ENCODE peak calls at places on chromosomes 3 and 15, in seven cellular contexts. J, I, B, D, T, A and E are unnamed samples. For H3K9me3, the result is how much of the 10 kb centered on the place peaks cover.

GRCh38 chr3:33131328-33132018 is 17.7 kb downstream of the CRTAP start:
- DNase-seq in J (peak), B (peak), A (peak), I (peak), D (no peak), T (peak), E (no peak)

GRCh38 chr15:60822403-60822802 is 343.5 kb upstream of the ICE2 start:
- DNase-seq in A (no peak), T (no peak), I (no peak), J (no peak), D (no peak), B (no peak), E (no peak)

GRCh38 chr3:175346573-175347356 is 487.6 kb downstream of the NAALADL2 start:
- DNase-seq in D (peak), A (no peak), I (no peak), B (peak), J (no peak), T (no peak), E (peak)

GRCh38 chr3:55939287-55939686 is 452.2 kb upstream of the WNT5A start:
- DNase-seq in B (no peak), I (no peak), D (no peak), A (no peak), J (no peak), T (no peak), E (no peak)

GRCh38 chr3:100032262-100032661 is 82.0 kb downstream of the FILIP1L start:
- DNase-seq in B (no peak), A (no peak), D (no peak), I (no peak), T (no peak), J (no peak), E (no peak)

GRCh38 chr3:53650928-53651654 is 156.7 kb downstream of the CACNA1D start:
- DNase-seq in T (no peak), D (peak), I (no peak), B (no peak), A (no peak), J (no peak), E (no peak)

GRCh38 chr15:66821307-66821706 is 119.3 kb downstream of the SMAD6 start:
- DNase-seq in A (no peak), T (no peak), B (no peak), I (no peak), J (no peak), D (no peak), E (no peak)

GRCh38 chr3:127785711-127786265 is 36.5 kb downstream of the MGLL start:
- DNase-seq in A (no peak), T (no peak), D (no peak), J (no peak), B (no peak), I (no peak), E (no peak)

GRCh38 chr15:71651750-71652186 is 158.6 kb upstream of the NR2E3 start:
- DNase-seq in J (peak), I (no peak), B (peak), D (peak), A (no peak), T (no peak), E (peak)

GRCh38 chr3:132352556-132353143 is 35.4 kb downstream of the ACP3 start:
- DNase-seq in I (peak), B (peak), A (peak), J (peak), D (peak), T (no peak), E (peak)

GRCh38 chr15:60512937-60513336 is 34.0 kb upstream of the ICE2 start:
- DNase-seq in A (no peak), T (no peak), B (no peak), J (no peak), I (no peak), D (no peak), E (no peak)

GRCh38 chr3:152328841-152329240 is 60.1 kb downstream of the MBNL1 start:
- DNase-seq in I (no peak), B (peak), J (peak), A (no peak), T (no peak), D (no peak), E (peak)

GRCh38 chr15:53918180-53919079 is 59.8 kb upstream of the UNC13C start:
- DNase-seq in J (peak), D (no peak), I (no peak), A (no peak), B (no peak), T (no peak), E (no peak)

GRCh38 chr3:52471371-52472238 is 16.2 kb downstream of the NISCH start:
- DNase-seq in T (no peak), A (no peak), D (no peak), B (no peak), J (no peak), I (peak), E (no peak)

GRCh38 chr15:62506217-62506805 is 341.2 kb upstream of the C2CD4B start:
- DNase-seq in D (no peak), B (no peak), T (no peak), J (peak), I (no peak), A (no peak), E (peak)

GRCh38 chr3:175980731-175981130 is 1121.6 kb downstream of the NAALADL2 start:
- DNase-seq in J (no peak), A (no peak), I (no peak), T (no peak), B (no peak), D (no peak), E (no peak)

GRCh38 chr15:28885630-28886430 is at the start of gene APBA2:
- DNase-seq in B (no peak), I (peak), A (peak), J (no peak), T (no peak), D (no peak), E (no peak)

GRCh38 chr3:122921791-122922651 is 105.5 kb downstream of the SEMA5B start:
- DNase-seq in D (no peak), I (no peak), J (peak), T (no peak), A (peak), B (no peak), E (no peak)

GRCh38 chr3:150523538-150523937 is 22.8 kb downstream of the SERP1 start:
- DNase-seq in J (no peak), B (no peak), D (no peak), I (no peak), A (no peak), T (no peak), E (no peak)

GRCh38 chr3:50806031-50806430 is 131.3 kb downstream of the DOCK3 start:
- DNase-seq in A (no peak), J (no peak), T (no peak), D (no peak), B (no peak), I (no peak), E (no peak)

GRCh38 chr3:195758721-195759353 is 38.1 kb downstream of the MUC20 start:
- DNase-seq in B (no peak), A (no peak), T (no peak), D (no peak), J (no peak), I (no peak), E (no peak)

GRCh38 chr3:60086811-60087210 is 1037.0 kb upstream of the CFAP20DC start:
- DNase-seq in D (peak), I (no peak), B (peak), A (peak), T (no peak), J (peak), E (no peak)

GRCh38 chr3:102400766-102401165 is 34.0 kb upstream of the ZPLD1 start:
- DNase-seq in D (no peak), J (no peak), B (peak), A (no peak), T (no peak), I (no peak), E (peak)

GRCh38 chr3:127217594-127218456 is 24.9 kb downstream of the PRR23E start:
- DNase-seq in I (no peak), B (no peak), D (no peak), T (no peak), A (no peak), J (no peak), E (no peak)

GRCh38 chr3:137988152-137988551 is 21.8 kb upstream of the CLDN18 start:
- DNase-seq in T (no peak), A (no peak), B (no peak), D (peak), I (no peak), J (peak), E (no peak)

GRCh38 chr3:105957722-105958121 is 88.9 kb upstream of the CBLB start:
- DNase-seq in B (no peak), I (no peak), D (no peak), T (no peak), A (no peak), J (no peak), E (no peak)

GRCh38 chr3:183434992-183435391 is 6.6 kb upstream of the MCF2L2 start:
- DNase-seq in J (no peak), A (no peak), I (no peak), B (no peak), T (no peak), D (no peak), E (no peak)

GRCh38 chr3:46228259-46229222 is 13.7 kb upstream of the CCR3 start:
- DNase-seq in J (no peak), A (no peak), B (no peak), D (no peak), T (no peak), I (no peak), E (no peak)

GRCh38 chr3:127762077-127762786 is 60.1 kb downstream of the MGLL start:
- DNase-seq in T (no peak), D (peak), I (no peak), A (no peak), J (no peak), B (no peak), E (no peak)

GRCh38 chr3:65979152-65979551 is 59.6 kb downstream of the MAGI1 start:
- DNase-seq in J (no peak), B (no peak), T (no peak), A (no peak), D (no peak), I (no peak), E (no peak)

GRCh38 chr15:67807141-67807540 is 18.2 kb upstream of the SKOR1 start:
- DNase-seq in J (no peak), D (no peak), A (no peak), B (no peak), T (no peak), I (no peak), E (no peak)

GRCh38 chr3:46895204-46895660 is 17.7 kb downstream of the PTH1R start:
- DNase-seq in J (peak), I (peak), A (peak), B (peak), T (no peak), D (peak), E (peak)

GRCh38 chr3:133042778-133043177 is 4.6 kb downstream of the TMEM108 start:
- DNase-seq in A (no peak), D (no peak), J (no peak), I (no peak), T (no peak), B (no peak), E (no peak)

GRCh38 chr3:158091526-158091925 is 14.7 kb downstream of the SHOX2 start:
- DNase-seq in I (no peak), D (no peak), B (no peak), A (no peak), T (no peak), J (peak), E (no peak)

GRCh38 chr15:89139613-89140499 is 51.6 kb downstream of the ABHD2 start:
- DNase-seq in A (no peak), J (peak), T (no peak), I (peak), B (no peak), D (no peak), E (no peak)

GRCh38 chr3:113132571-113132996 is 78.8 kb upstream of the BOC start:
- DNase-seq in D (no peak), T (no peak), J (peak), I (no peak), B (no peak), A (no peak), E (no peak)
- TF ChIP-seq SIN3A in D (no peak), T (no peak), J (no peak), I (no peak), B (no peak), A (no peak), E (no peak)

DNA sequence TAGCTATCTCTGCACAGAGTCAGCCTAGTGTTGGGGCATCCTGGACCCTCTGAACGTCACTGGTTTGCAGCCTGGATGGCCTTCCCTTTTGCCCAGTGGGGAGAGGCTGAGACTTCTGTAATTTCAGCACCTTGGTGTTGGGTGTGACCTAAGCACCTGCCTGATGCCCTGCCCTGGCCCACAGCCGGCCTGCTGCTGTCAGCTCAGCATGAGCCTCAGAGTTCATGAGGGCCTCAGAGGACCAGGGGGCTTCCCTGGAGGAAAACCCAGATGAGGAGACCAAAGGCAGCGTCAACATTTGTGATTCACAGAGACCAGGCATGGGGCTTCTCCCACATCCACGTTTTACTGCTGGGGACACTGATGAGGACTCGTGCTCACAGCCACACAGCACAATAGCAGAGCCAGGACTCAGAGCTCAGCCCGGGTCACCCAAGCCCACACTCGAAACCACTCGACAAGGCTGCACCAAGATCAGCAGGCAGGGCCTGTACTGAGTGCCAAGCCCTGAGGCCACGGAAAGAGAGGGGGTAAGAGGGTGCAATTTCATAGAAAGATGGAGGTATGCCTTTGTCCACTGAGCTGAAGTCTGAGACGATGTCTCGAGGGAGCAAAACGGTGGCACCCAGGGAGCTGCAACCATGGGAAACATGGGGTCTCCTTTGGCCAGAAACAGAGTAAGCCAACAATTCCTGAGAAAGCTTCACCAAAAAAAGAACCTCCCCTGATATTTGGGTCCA is 9.9 kb upstream of the GP9 start:
- DNase-seq in I (no peak), D (no peak), J (no peak), T (no peak), B (no peak), A (no peak), E (no peak)
- H3K4me3 ChIP-seq in I (no peak), D (no peak), J (no peak), T (no peak), B (no peak), A (no peak), E (no peak)

DNA sequence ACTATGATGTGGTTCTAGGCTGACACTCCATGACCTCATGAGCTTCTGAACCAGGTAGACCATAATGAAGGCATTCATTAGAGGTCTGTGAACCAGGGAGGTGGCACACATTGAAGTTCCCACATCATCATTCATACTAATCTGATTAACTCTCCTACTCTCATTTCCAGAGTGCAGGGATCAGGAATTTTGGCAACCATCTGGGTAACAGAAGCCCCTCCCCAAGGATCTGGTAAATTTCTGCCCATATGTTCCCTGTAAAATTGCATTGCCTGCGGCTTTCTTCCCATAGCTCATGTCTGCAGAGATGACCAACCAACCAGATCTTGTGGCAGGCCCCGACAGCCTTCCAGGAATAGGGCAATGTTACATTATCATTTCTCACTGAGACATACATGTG is 111.4 kb upstream of the CHL1 start:
- DNase-seq in B (no peak), T (no peak), A (no peak), J (no peak), D (no peak), I (peak), E (no peak)
- H3K9me3 ChIP-seq in B (under half), T (under half), A (under half), J (under half), D (under half), I (under half), E (under half)

DNA sequence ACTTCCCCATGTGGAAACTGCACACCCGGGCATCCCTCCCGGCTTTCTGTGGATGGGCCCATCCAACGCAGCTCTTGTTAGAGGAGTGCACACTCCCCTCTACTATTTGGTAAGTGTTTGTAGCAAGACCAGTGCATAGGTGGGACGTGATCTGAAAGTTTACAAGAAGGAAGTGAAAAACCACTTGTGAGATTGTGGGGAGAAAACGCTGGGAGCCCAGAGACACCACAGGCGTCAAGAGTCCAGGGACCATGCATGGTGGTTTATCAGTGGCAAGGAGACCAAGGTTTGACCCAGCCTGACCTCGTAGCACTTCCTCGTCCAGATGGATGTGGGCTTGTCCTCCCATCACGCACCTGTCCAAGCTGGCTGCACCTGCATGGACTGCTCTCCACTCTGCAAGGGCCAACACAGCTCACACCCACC is 51.6 kb downstream of the ATP10A start:
- DNase-seq in B (no peak), I (no peak), A (no peak), D (peak), J (no peak), T (no peak), E (no peak)
- TF ChIP-seq SIN3A in B (no peak), I (no peak), A (no peak), D (no peak), J (no peak), T (no peak), E (no peak)

GRCh38 chr3:187773963-187774789 is 28.9 kb upstream of the BCL6 start:
- DNase-seq in T (no peak), D (no peak), J (no peak), A (no peak), I (no peak), B (no peak), E (no peak)
- H3K4me3 ChIP-seq in T (no peak), D (no peak), J (no peak), A (no peak), I (no peak), B (no peak), E (no peak)

GRCh38 chr15:22239806-22240180 is 159.5 kb downstream of the OR4M2 start:
- DNase-seq in T (no peak), B (no peak), I (no peak), D (no peak), J (no peak), A (no peak), E (no peak)
- H3K9me3 ChIP-seq in T (half or more), B (under half), I (under half), D (under half), J (under half), A (under half), E (under half)